ENCODE peak calls at places on chromosomes 6 and 20, in eight cellular contexts. One of them, this sample, is unnamed.

GRCh38 chr20:59837623-59838394 is 95.6 kb downstream of the SYCP2 start:
- DNase-seq in CD4-positive, alpha-beta memory T cell: no peak
- DNase-seq in cardiac fibroblast: no peak
- DNase-seq in choroid plexus epithelial cell: peak; percentile 1
- DNase-seq in ovary: no peak
- DNase-seq in aorta: no peak
- DNase-seq in CD4-positive, CD25-positive, alpha-beta regulatory T cell: no peak
- DNase-seq in mucosa of descending colon: no peak
- DNase-seq in this sample: no peak

GRCh38 chr20:31515775-31516107 is 1.5 kb downstream of the HM13 start:
- DNase-seq in aorta: no peak
- DNase-seq in ovary: no peak
- DNase-seq in CD4-positive, CD25-positive, alpha-beta regulatory T cell: peak; percentile 58
- DNase-seq in CD4-positive, alpha-beta memory T cell: no peak
- DNase-seq in mucosa of descending colon: peak; percentile 13
- DNase-seq in cardiac fibroblast: no peak
- DNase-seq in choroid plexus epithelial cell: no peak
- DNase-seq in this sample: no peak

GRCh38 chr6:140078552-140079126 is 704.2 kb upstream of the CITED2 start:
- DNase-seq in aorta: no peak
- DNase-seq in CD4-positive, CD25-positive, alpha-beta regulatory T cell: no peak
- DNase-seq in CD4-positive, alpha-beta memory T cell: no peak
- DNase-seq in mucosa of descending colon: peak; percentile 32
- DNase-seq in ovary: no peak
- DNase-seq in cardiac fibroblast: peak; percentile 91
- DNase-seq in choroid plexus epithelial cell: peak; percentile 93
- DNase-seq in this sample: peak; percentile 96

GRCh38 chr6:45924763-45925342 is 90.8 kb downstream of the CLIC5 start:
- DNase-seq in choroid plexus epithelial cell: no peak
- DNase-seq in mucosa of descending colon: no peak
- DNase-seq in ovary: no peak
- DNase-seq in cardiac fibroblast: peak; percentile 16
- DNase-seq in CD4-positive, CD25-positive, alpha-beta regulatory T cell: no peak
- DNase-seq in aorta: no peak
- DNase-seq in CD4-positive, alpha-beta memory T cell: no peak
- DNase-seq in this sample: no peak

GRCh38 chr20:23399568-23400241 is 21.6 kb downstream of the NAPB start:
- DNase-seq in CD4-positive, CD25-positive, alpha-beta regulatory T cell: peak; percentile 71
- DNase-seq in choroid plexus epithelial cell: peak; percentile 70
- DNase-seq in aorta: no peak
- DNase-seq in cardiac fibroblast: peak; percentile 54
- DNase-seq in CD4-positive, alpha-beta memory T cell: no peak
- DNase-seq in mucosa of descending colon: no peak
- DNase-seq in ovary: no peak
- DNase-seq in this sample: peak; percentile 45

GRCh38 chr20:48153523-48153922 is 368.2 kb upstream of the SULF2 start:
- DNase-seq in CD4-positive, CD25-positive, alpha-beta regulatory T cell: no peak
- DNase-seq in CD4-positive, alpha-beta memory T cell: no peak
- DNase-seq in cardiac fibroblast: no peak
- DNase-seq in ovary: peak; percentile 23
- DNase-seq in choroid plexus epithelial cell: peak; percentile 12
- DNase-seq in mucosa of descending colon: no peak
- DNase-seq in aorta: no peak
- DNase-seq in this sample: peak; percentile 14

GRCh38 chr6:23964865-23965264 is 161.2 kb upstream of the NRSN1 start:
- DNase-seq in aorta: no peak
- DNase-seq in ovary: no peak
- DNase-seq in CD4-positive, CD25-positive, alpha-beta regulatory T cell: no peak
- DNase-seq in CD4-positive, alpha-beta memory T cell: no peak
- DNase-seq in choroid plexus epithelial cell: no peak
- DNase-seq in mucosa of descending colon: no peak
- DNase-seq in cardiac fibroblast: no peak
- DNase-seq in this sample: peak; percentile 2

GRCh38 chr6:125829433-125829832 is 38.7 kb downstream of the NCOA7 start:
- DNase-seq in CD4-positive, CD25-positive, alpha-beta regulatory T cell: peak; percentile 46
- DNase-seq in cardiac fibroblast: no peak
- DNase-seq in choroid plexus epithelial cell: no peak
- DNase-seq in CD4-positive, alpha-beta memory T cell: peak; percentile 58
- DNase-seq in mucosa of descending colon: no peak
- DNase-seq in ovary: no peak
- DNase-seq in aorta: no peak
- DNase-seq in this sample: no peak

GRCh38 chr6:70371454-70372105 is 41.7 kb upstream of the FAM135A start:
- DNase-seq in mucosa of descending colon: no peak
- DNase-seq in cardiac fibroblast: peak; percentile 84
- DNase-seq in CD4-positive, CD25-positive, alpha-beta regulatory T cell: peak; percentile 47
- DNase-seq in ovary: no peak
- DNase-seq in choroid plexus epithelial cell: peak; percentile 83
- DNase-seq in aorta: no peak
- DNase-seq in CD4-positive, alpha-beta memory T cell: peak; percentile 46
- DNase-seq in this sample: peak; percentile 80

GRCh38 chr20:62906647-62907375 is 19.5 kb downstream of the DIDO1 start:
- DNase-seq in CD4-positive, alpha-beta memory T cell: no peak
- DNase-seq in CD4-positive, CD25-positive, alpha-beta regulatory T cell: no peak
- DNase-seq in cardiac fibroblast: no peak
- DNase-seq in mucosa of descending colon: no peak
- DNase-seq in choroid plexus epithelial cell: no peak
- DNase-seq in ovary: no peak
- DNase-seq in aorta: peak; percentile 55
- DNase-seq in this sample: no peak

GRCh38 chr6:87929843-87930288 is 117.8 kb upstream of the SPACA1 start:
- DNase-seq in CD4-positive, CD25-positive, alpha-beta regulatory T cell: peak; percentile 54
- DNase-seq in ovary: peak; percentile 83
- DNase-seq in CD4-positive, alpha-beta memory T cell: peak; percentile 50
- DNase-seq in aorta: peak; percentile 88
- DNase-seq in mucosa of descending colon: peak; percentile 92
- DNase-seq in choroid plexus epithelial cell: peak; percentile 92
- DNase-seq in cardiac fibroblast: peak; percentile 92
- DNase-seq in this sample: peak; percentile 89

GRCh38 chr20:58670097-58670496 is 19.0 kb downstream of the STX16 start:
- DNase-seq in choroid plexus epithelial cell: no peak
- DNase-seq in mucosa of descending colon: no peak
- DNase-seq in CD4-positive, alpha-beta memory T cell: no peak
- DNase-seq in ovary: no peak
- DNase-seq in aorta: no peak
- DNase-seq in CD4-positive, CD25-positive, alpha-beta regulatory T cell: no peak
- DNase-seq in cardiac fibroblast: no peak
- DNase-seq in this sample: no peak

GRCh38 chr20:58571942-58572666 is 56.9 kb upstream of the APCDD1L start:
- DNase-seq in cardiac fibroblast: no peak
- DNase-seq in aorta: peak; percentile 63
- DNase-seq in CD4-positive, alpha-beta memory T cell: no peak
- DNase-seq in CD4-positive, CD25-positive, alpha-beta regulatory T cell: no peak
- DNase-seq in ovary: no peak
- DNase-seq in choroid plexus epithelial cell: peak; percentile 55
- DNase-seq in mucosa of descending colon: no peak
- DNase-seq in this sample: peak; percentile 14

GRCh38 chr6:42383421-42384208 is 68.1 kb downstream of the TRERF1 start:
- DNase-seq in choroid plexus epithelial cell: no peak
- DNase-seq in cardiac fibroblast: no peak
- DNase-seq in mucosa of descending colon: no peak
- DNase-seq in aorta: no peak
- DNase-seq in CD4-positive, alpha-beta memory T cell: no peak
- DNase-seq in CD4-positive, CD25-positive, alpha-beta regulatory T cell: no peak
- DNase-seq in ovary: no peak
- DNase-seq in this sample: no peak

GRCh38 chr20:40776702-40777457 is 87.8 kb upstream of the MAFB start:
- DNase-seq in mucosa of descending colon: no peak
- DNase-seq in CD4-positive, alpha-beta memory T cell: no peak
- DNase-seq in ovary: no peak
- DNase-seq in aorta: no peak
- DNase-seq in choroid plexus epithelial cell: no peak
- DNase-seq in cardiac fibroblast: no peak
- DNase-seq in CD4-positive, CD25-positive, alpha-beta regulatory T cell: no peak
- DNase-seq in this sample: no peak

GRCh38 chr6:154343473-154344308 is 12.9 kb downstream of the IPCEF1 start:
- DNase-seq in aorta: no peak
- DNase-seq in CD4-positive, CD25-positive, alpha-beta regulatory T cell: no peak
- DNase-seq in cardiac fibroblast: peak; percentile 61
- DNase-seq in mucosa of descending colon: peak; percentile 82
- DNase-seq in choroid plexus epithelial cell: peak; percentile 69
- DNase-seq in CD4-positive, alpha-beta memory T cell: no peak
- DNase-seq in ovary: peak; percentile 45
- DNase-seq in this sample: peak; percentile 48

GRCh38 chr6:16849280-16850210 is 88.3 kb upstream of the ATXN1 start:
- DNase-seq in aorta: no peak
- DNase-seq in choroid plexus epithelial cell: peak; percentile 73
- DNase-seq in CD4-positive, CD25-positive, alpha-beta regulatory T cell: peak; percentile 80
- DNase-seq in CD4-positive, alpha-beta memory T cell: no peak
- DNase-seq in cardiac fibroblast: peak; percentile 22
- DNase-seq in mucosa of descending colon: no peak
- DNase-seq in ovary: no peak
- DNase-seq in this sample: peak; percentile 29

GRCh38 chr6:142845143-142845571 is 99.8 kb downstream of the HIVEP2 start:
- DNase-seq in aorta: no peak
- DNase-seq in mucosa of descending colon: no peak
- DNase-seq in choroid plexus epithelial cell: no peak
- DNase-seq in CD4-positive, alpha-beta memory T cell: no peak
- DNase-seq in CD4-positive, CD25-positive, alpha-beta regulatory T cell: peak; percentile 79
- DNase-seq in ovary: no peak
- DNase-seq in cardiac fibroblast: peak; percentile 36
- DNase-seq in this sample: no peak

GRCh38 chr6:170553686-170554085 is 483 bp upstream of the TBP start:
- DNase-seq in CD4-positive, CD25-positive, alpha-beta regulatory T cell: no peak
- DNase-seq in cardiac fibroblast: peak; percentile 61
- DNase-seq in choroid plexus epithelial cell: peak; percentile 68
- DNase-seq in mucosa of descending colon: no peak
- DNase-seq in CD4-positive, alpha-beta memory T cell: no peak
- DNase-seq in ovary: peak; percentile 42
- DNase-seq in aorta: no peak
- DNase-seq in this sample: peak; percentile 60

GRCh38 chr6:6699741-6700367 is 111.3 kb downstream of the LY86 start:
- DNase-seq in aorta: peak; percentile 85
- DNase-seq in choroid plexus epithelial cell: peak; percentile 95
- DNase-seq in mucosa of descending colon: peak; percentile 95
- DNase-seq in CD4-positive, CD25-positive, alpha-beta regulatory T cell: no peak
- DNase-seq in ovary: peak; percentile 77
- DNase-seq in cardiac fibroblast: peak; percentile 96
- DNase-seq in CD4-positive, alpha-beta memory T cell: no peak
- DNase-seq in this sample: peak; percentile 96

GRCh38 chr6:139341060-139341459 is 33.4 kb downstream of the CITED2 start:
- DNase-seq in mucosa of descending colon: no peak
- DNase-seq in ovary: no peak
- DNase-seq in CD4-positive, alpha-beta memory T cell: no peak
- DNase-seq in choroid plexus epithelial cell: no peak
- DNase-seq in aorta: no peak
- DNase-seq in CD4-positive, CD25-positive, alpha-beta regulatory T cell: no peak
- DNase-seq in cardiac fibroblast: no peak
- DNase-seq in this sample: no peak

GRCh38 chr20:17969276-17969883 is 562 bp downstream of the MGME1 start:
- DNase-seq in aorta: no peak
- DNase-seq in mucosa of descending colon: peak; percentile 73
- DNase-seq in choroid plexus epithelial cell: peak; percentile 35
- DNase-seq in CD4-positive, alpha-beta memory T cell: no peak
- DNase-seq in cardiac fibroblast: peak; percentile 49
- DNase-seq in CD4-positive, CD25-positive, alpha-beta regulatory T cell: peak; percentile 67
- DNase-seq in ovary: no peak
- DNase-seq in this sample: peak; percentile 41

GRCh38 chr20:48767269-48767960 is 60.4 kb downstream of the PREX1 start:
- DNase-seq in CD4-positive, alpha-beta memory T cell: no peak
- DNase-seq in ovary: no peak
- DNase-seq in CD4-positive, CD25-positive, alpha-beta regulatory T cell: peak; percentile 50
- DNase-seq in mucosa of descending colon: no peak
- DNase-seq in aorta: peak; percentile 24
- DNase-seq in choroid plexus epithelial cell: no peak
- DNase-seq in cardiac fibroblast: no peak
- DNase-seq in this sample: no peak

GRCh38 chr6:20411953-20412352 is 10.3 kb downstream of the E2F3 start:
- DNase-seq in aorta: no peak
- DNase-seq in ovary: no peak
- DNase-seq in cardiac fibroblast: no peak
- DNase-seq in mucosa of descending colon: no peak
- DNase-seq in choroid plexus epithelial cell: no peak
- DNase-seq in CD4-positive, alpha-beta memory T cell: no peak
- DNase-seq in CD4-positive, CD25-positive, alpha-beta regulatory T cell: no peak
- DNase-seq in this sample: no peak

GRCh38 chr6:20412674-20413073 is 11.0 kb downstream of the E2F3 start:
- DNase-seq in choroid plexus epithelial cell: no peak
- DNase-seq in cardiac fibroblast: no peak
- DNase-seq in mucosa of descending colon: no peak
- DNase-seq in aorta: no peak
- DNase-seq in CD4-positive, alpha-beta memory T cell: no peak
- DNase-seq in CD4-positive, CD25-positive, alpha-beta regulatory T cell: no peak
- DNase-seq in ovary: no peak
- DNase-seq in this sample: no peak

GRCh38 chr6:20409427-20409971 is 7.8 kb downstream of the E2F3 start:
- DNase-seq in mucosa of descending colon: no peak
- DNase-seq in CD4-positive, CD25-positive, alpha-beta regulatory T cell: peak; percentile 49
- DNase-seq in aorta: no peak
- DNase-seq in ovary: no peak
- DNase-seq in cardiac fibroblast: no peak
- DNase-seq in CD4-positive, alpha-beta memory T cell: no peak
- DNase-seq in choroid plexus epithelial cell: no peak
- DNase-seq in this sample: no peak

GRCh38 chr6:20413826-20414225 is 12.1 kb downstream of the E2F3 start:
- DNase-seq in mucosa of descending colon: no peak
- DNase-seq in ovary: no peak
- DNase-seq in CD4-positive, alpha-beta memory T cell: no peak
- DNase-seq in cardiac fibroblast: no peak
- DNase-seq in aorta: no peak
- DNase-seq in CD4-positive, CD25-positive, alpha-beta regulatory T cell: no peak
- DNase-seq in choroid plexus epithelial cell: no peak
- DNase-seq in this sample: no peak

GRCh38 chr6:20411544-20411943 is 9.9 kb downstream of the E2F3 start:
- DNase-seq in mucosa of descending colon: no peak
- DNase-seq in cardiac fibroblast: no peak
- DNase-seq in CD4-positive, CD25-positive, alpha-beta regulatory T cell: no peak
- DNase-seq in CD4-positive, alpha-beta memory T cell: no peak
- DNase-seq in choroid plexus epithelial cell: no peak
- DNase-seq in aorta: no peak
- DNase-seq in ovary: no peak
- DNase-seq in this sample: no peak
- H3K4me3 ChIP-seq in mucosa of descending colon: no peak overlapping the region
- H3K4me3 ChIP-seq in cardiac fibroblast: no peak overlapping the region
- H3K4me3 ChIP-seq in CD4-positive, CD25-positive, alpha-beta regulatory T cell: no peak overlapping the region
- H3K4me3 ChIP-seq in CD4-positive, alpha-beta memory T cell: no peak overlapping the region
- H3K4me3 ChIP-seq in choroid plexus epithelial cell: no peak overlapping the region
- H3K4me3 ChIP-seq in aorta: no peak overlapping the region
- H3K4me3 ChIP-seq in ovary: no peak overlapping the region
- H3K4me3 ChIP-seq in this sample: no peak overlapping the region

GRCh38 chr6:53737746-53738145 is 57.1 kb upstream of the LRRC1 start:
- DNase-seq in ovary: no peak
- DNase-seq in mucosa of descending colon: peak; percentile 21
- DNase-seq in CD4-positive, CD25-positive, alpha-beta regulatory T cell: no peak
- DNase-seq in CD4-positive, alpha-beta memory T cell: no peak
- DNase-seq in cardiac fibroblast: peak; percentile 33
- DNase-seq in choroid plexus epithelial cell: no peak
- DNase-seq in aorta: no peak
- DNase-seq in this sample: no peak
- H3K4me3 ChIP-seq in ovary: no peak overlapping the region
- H3K4me3 ChIP-seq in mucosa of descending colon: no peak overlapping the region
- H3K4me3 ChIP-seq in CD4-positive, CD25-positive, alpha-beta regulatory T cell: no peak overlapping the region
- H3K4me3 ChIP-seq in CD4-positive, alpha-beta memory T cell: no peak overlapping the region
- H3K4me3 ChIP-seq in cardiac fibroblast: no peak overlapping the region
- H3K4me3 ChIP-seq in choroid plexus epithelial cell: no peak overlapping the region
- H3K4me3 ChIP-seq in aorta: no peak overlapping the region
- H3K4me3 ChIP-seq in this sample: no peak overlapping the region

GRCh38 chr6:32836873-32837272 is 1.7 kb downstream of the TAP2 start:
- DNase-seq in cardiac fibroblast: no peak
- DNase-seq in choroid plexus epithelial cell: no peak
- DNase-seq in aorta: no peak
- DNase-seq in CD4-positive, CD25-positive, alpha-beta regulatory T cell: no peak
- DNase-seq in ovary: no peak
- DNase-seq in CD4-positive, alpha-beta memory T cell: no peak
- DNase-seq in mucosa of descending colon: no peak
- DNase-seq in this sample: no peak
- H3K4me3 ChIP-seq in cardiac fibroblast: no peak overlapping the region
- H3K4me3 ChIP-seq in choroid plexus epithelial cell: no peak overlapping the region
- H3K4me3 ChIP-seq in aorta: no peak overlapping the region
- H3K4me3 ChIP-seq in CD4-positive, CD25-positive, alpha-beta regulatory T cell: peak overlapping the region; percentile 87
- H3K4me3 ChIP-seq in ovary: no peak overlapping the region
- H3K4me3 ChIP-seq in CD4-positive, alpha-beta memory T cell: no peak overlapping the region
- H3K4me3 ChIP-seq in mucosa of descending colon: no peak overlapping the region
- H3K4me3 ChIP-seq in this sample: no peak overlapping the region

GRCh38 chr6:56540950-56541600 is 101.6 kb downstream of the DST start:
- DNase-seq in mucosa of descending colon: peak; percentile 41
- DNase-seq in CD4-positive, alpha-beta memory T cell: no peak
- DNase-seq in choroid plexus epithelial cell: no peak
- DNase-seq in ovary: no peak
- DNase-seq in CD4-positive, CD25-positive, alpha-beta regulatory T cell: no peak
- DNase-seq in aorta: no peak
- DNase-seq in cardiac fibroblast: no peak
- DNase-seq in this sample: no peak
- H3K4me3 ChIP-seq in mucosa of descending colon: no peak overlapping the region
- H3K4me3 ChIP-seq in CD4-positive, alpha-beta memory T cell: no peak overlapping the region
- H3K4me3 ChIP-seq in choroid plexus epithelial cell: peak overlapping the region; percentile 73
- H3K4me3 ChIP-seq in ovary: peak overlapping the region; percentile 61
- H3K4me3 ChIP-seq in CD4-positive, CD25-positive, alpha-beta regulatory T cell: no peak overlapping the region
- H3K4me3 ChIP-seq in aorta: peak overlapping the region; percentile 83
- H3K4me3 ChIP-seq in cardiac fibroblast: peak overlapping the region; percentile 63
- H3K4me3 ChIP-seq in this sample: peak overlapping the region; percentile 73